ENCODE peak calls at places on chromosomes 4 and X, in nine cellular contexts. S is IMR-90, H is uterus, V is fibroblast of lung, M is amygdala, L is iPS DF 19.7, O is breast epithelium, Z is cardiac muscle cell, Q is HCEC 1CT. D is an unnamed sample.

GRCh38 chr4:2338754-2339457 is 77.0 kb upstream of the MXD4 start:
- DNase-seq in S (no peak), H (no peak), V (no peak), M (no peak), L (no peak), O (peak; percentile 42), Z (no peak), Q (no peak), D (no peak)

GRCh38 chr4:34766935-34767859 is 1477.1 kb downstream of the ARAP2 start:
- DNase-seq in S (no peak), H (no peak), V (no peak), M (no peak), L (no peak), O (no peak), Z (no peak), Q (no peak), D (no peak)

GRCh38 chr4:152784490-152785195 is 4.9 kb downstream of the ARFIP1 start:
- DNase-seq in S (peak; percentile 40), H (no peak), V (peak; percentile 58), M (no peak), L (no peak), O (no peak), Z (no peak), Q (peak; percentile 24), D (peak; percentile 20)

GRCh38 chr4:3461515-3462291 is 1.4 kb upstream of the DOK7 start:
- DNase-seq in S (no peak), H (no peak), V (no peak), M (no peak), L (no peak), O (peak; percentile 91), Z (no peak), Q (no peak), D (no peak)

GRCh38 chrX:12701625-12702024 is 89.6 kb upstream of the PRPS2 start:
- DNase-seq in S (peak; percentile 68), H (peak; percentile 27), V (peak; percentile 57), M (no peak), L (peak; percentile 9), O (peak; percentile 55), Z (peak; percentile 80), Q (peak; percentile 53), D (peak; percentile 48)

GRCh38 chrX:134186362-134187121 is 50.4 kb upstream of the CCDC160 start:
- DNase-seq in S (no peak), H (no peak), V (no peak), M (no peak), L (no peak), O (no peak), Z (peak; percentile 25), Q (no peak), D (no peak)

GRCh38 chr4:78945638-78946179 is 6.5 kb upstream of the PAQR3 start:
- DNase-seq in S (no peak), H (no peak), V (no peak), M (no peak), L (no peak), O (no peak), Z (no peak), Q (no peak), D (no peak)

GRCh38 chrX:86805241-86805640 is 657.0 kb downstream of the DACH2 start:
- DNase-seq in S (no peak), H (no peak), V (no peak), M (no peak), L (no peak), O (no peak), Z (no peak), Q (no peak), D (no peak)

GRCh38 chrX:49157194-49157593 is 5.4 kb upstream of the MAGIX start:
- DNase-seq in S (no peak), H (no peak), V (no peak), M (no peak), L (no peak), O (no peak), Z (no peak), Q (no peak), D (no peak)

GRCh38 chr4:182895791-182896292 is 21.3 kb downstream of the DCTD start:
- DNase-seq in S (no peak), H (no peak), V (no peak), M (no peak), L (no peak), O (no peak), Z (no peak), Q (no peak), D (no peak)

GRCh38 chr4:40183615-40184411 is 13.0 kb upstream of the RHOH start:
- DNase-seq in S (no peak), H (no peak), V (no peak), M (no peak), L (no peak), O (no peak), Z (no peak), Q (peak; percentile 32), D (no peak)

GRCh38 chr4:185217390-185217985 is 8.1 kb downstream of the SNX25 start:
- DNase-seq in S (no peak), H (no peak), V (no peak), M (no peak), L (no peak), O (no peak), Z (no peak), Q (no peak), D (no peak)

GRCh38 chrX:41273638-41274037 is 60.3 kb upstream of the DDX3X start:
- DNase-seq in S (no peak), H (no peak), V (no peak), M (no peak), L (no peak), O (no peak), Z (no peak), Q (peak; percentile 24), D (peak; percentile 20)

GRCh38 chrX:109856974-109857373 is 123.9 kb upstream of the ACSL4 start:
- DNase-seq in S (peak; percentile 34), H (no peak), V (peak; percentile 66), M (no peak), L (no peak), O (no peak), Z (peak; percentile 53), Q (peak; percentile 45), D (peak; percentile 27)

GRCh38 chrX:16822723-16823122 is 36.5 kb downstream of the TXLNG start:
- DNase-seq in S (peak; percentile 79), H (no peak), V (no peak), M (no peak), L (no peak), O (no peak), Z (no peak), Q (peak; percentile 60), D (peak; percentile 54)

GRCh38 chr4:105599475-105599874 is 47.1 kb downstream of the ARHGEF38 start:
- DNase-seq in S (no peak), H (no peak), V (no peak), M (no peak), L (no peak), O (no peak), Z (no peak), Q (no peak), D (no peak)

GRCh38 chr4:147596377-147596776 is 20.8 kb upstream of the TMEM184C start:
- DNase-seq in S (peak; percentile 31), H (no peak), V (peak; percentile 39), M (no peak), L (no peak), O (no peak), Z (no peak), Q (peak; percentile 25), D (no peak)

GRCh38 chr4:106494066-106494465 is 125.5 kb upstream of the GIMD1 start:
- DNase-seq in S (peak; percentile 4), H (no peak), V (peak; percentile 4), M (no peak), L (no peak), O (no peak), Z (no peak), Q (peak; percentile 19), D (no peak)

GRCh38 chr4:74157743-74158560 is at the start of gene MTHFD2L:
- DNase-seq in S (peak; percentile 93), H (peak; percentile 94), V (peak; percentile 94), M (peak; percentile 69), L (peak; percentile 90), O (peak; percentile 94), Z (peak; percentile 90), Q (peak; percentile 85), D (peak; percentile 97)

GRCh38 chrX:115689931-115690330 is 129.0 kb downstream of the PLS3 start:
- DNase-seq in S (peak; percentile 9), H (no peak), V (no peak), M (no peak), L (no peak), O (no peak), Z (no peak), Q (peak; percentile 20), D (no peak)

GRCh38 chr4:41028392-41029076 is 185.8 kb downstream of the APBB2 start:
- DNase-seq in S (peak; percentile 67), H (no peak), V (peak; percentile 38), M (no peak), L (no peak), O (no peak), Z (no peak), Q (peak; percentile 58), D (no peak)

GRCh38 chrX:134236690-134237362 is at the start of gene CCDC160:
- DNase-seq in S (no peak), H (peak; percentile 20), V (peak; percentile 29), M (no peak), L (no peak), O (peak; percentile 50), Z (peak; percentile 96), Q (peak; percentile 4), D (peak; percentile 62)

GRCh38 chr4:72031868-72032619 is at the start of gene NPFFR2:
- DNase-seq in S (no peak), H (no peak), V (no peak), M (no peak), L (peak; percentile 28), O (no peak), Z (peak; percentile 91), Q (peak; percentile 37), D (peak; percentile 8)

D was measured in AG08396.